ENCODE peak calls at places on chromosomes 16 and 17, in six cellular contexts. One of them, this sample, is unnamed.

GRCh38 chr17:13957636-13958035 is 111.7 kb upstream of the COX10 start:
- DNase-seq in ovary: no peak
- DNase-seq in sigmoid colon: no peak
- DNase-seq in breast epithelium: no peak
- DNase-seq in thyroid gland: no peak
- DNase-seq in tibial nerve: no peak
- DNase-seq in this sample: no peak

GRCh38 chr17:4438162-4438944 is 4.6 kb downstream of the SPNS3 start:
- DNase-seq in tibial nerve: no peak
- DNase-seq in thyroid gland: no peak
- DNase-seq in breast epithelium: no peak
- DNase-seq in sigmoid colon: no peak
- DNase-seq in ovary: no peak
- DNase-seq in this sample: no peak

GRCh38 chr17:78818932-78819331 is 21.7 kb downstream of the USP36 start:
- DNase-seq in sigmoid colon: no peak
- DNase-seq in thyroid gland: no peak
- DNase-seq in ovary: no peak
- DNase-seq in breast epithelium: no peak
- DNase-seq in tibial nerve: no peak
- DNase-seq in this sample: no peak

GRCh38 chr16:88920618-88921602 is 54.5 kb upstream of the PABPN1L start:
- DNase-seq in thyroid gland: peak; percentile 29
- DNase-seq in breast epithelium: no peak
- DNase-seq in ovary: no peak
- DNase-seq in sigmoid colon: peak; percentile 87
- DNase-seq in tibial nerve: peak; percentile 52
- DNase-seq in this sample: peak; percentile 59

GRCh38 chr17:43917348-43918025 is 10.2 kb upstream of the MPP2 start:
- DNase-seq in ovary: no peak
- DNase-seq in thyroid gland: peak; percentile 54
- DNase-seq in breast epithelium: no peak
- DNase-seq in sigmoid colon: no peak
- DNase-seq in tibial nerve: peak; percentile 36
- DNase-seq in this sample: no peak

GRCh38 chr17:46011711-46012505 is 12.9 kb downstream of the STH start:
- DNase-seq in breast epithelium: no peak
- DNase-seq in thyroid gland: no peak
- DNase-seq in sigmoid colon: no peak
- DNase-seq in tibial nerve: no peak
- DNase-seq in ovary: no peak
- DNase-seq in this sample: no peak

GRCh38 chr17:48095611-48096010 is 5.7 kb downstream of the CBX1 start:
- DNase-seq in tibial nerve: no peak
- DNase-seq in ovary: no peak
- DNase-seq in breast epithelium: no peak
- DNase-seq in thyroid gland: no peak
- DNase-seq in sigmoid colon: no peak
- DNase-seq in this sample: no peak

GRCh38 chr16:4868046-4868445 is 20.8 kb downstream of the UBN1 start:
- DNase-seq in ovary: no peak
- DNase-seq in tibial nerve: no peak
- DNase-seq in sigmoid colon: no peak
- DNase-seq in thyroid gland: no peak
- DNase-seq in breast epithelium: no peak
- DNase-seq in this sample: peak; percentile 32

GRCh38 chr17:41932821-41933389 is 2.5 kb downstream of the ODAD4 start:
- DNase-seq in ovary: no peak
- DNase-seq in sigmoid colon: no peak
- DNase-seq in breast epithelium: no peak
- DNase-seq in tibial nerve: no peak
- DNase-seq in thyroid gland: no peak
- DNase-seq in this sample: no peak

GRCh38 chr16:30951785-30952184 is 2.9 kb downstream of the ORAI3 start:
- DNase-seq in breast epithelium: peak; percentile 67
- DNase-seq in sigmoid colon: peak; percentile 95
- DNase-seq in thyroid gland: peak; percentile 71
- DNase-seq in ovary: peak; percentile 84
- DNase-seq in tibial nerve: peak; percentile 80
- DNase-seq in this sample: peak; percentile 93

GRCh38 chr17:75125984-75126383 is 5.6 kb downstream of the NT5C start:
- DNase-seq in tibial nerve: no peak
- DNase-seq in ovary: no peak
- DNase-seq in sigmoid colon: no peak
- DNase-seq in breast epithelium: no peak
- DNase-seq in thyroid gland: no peak
- DNase-seq in this sample: no peak

GRCh38 chr16:80404847-80405246 is 135.9 kb upstream of the DYNLRB2 start:
- DNase-seq in ovary: no peak
- DNase-seq in tibial nerve: no peak
- DNase-seq in sigmoid colon: no peak
- DNase-seq in breast epithelium: no peak
- DNase-seq in thyroid gland: no peak
- DNase-seq in this sample: no peak

GRCh38 chr17:69608808-69609494 is 194.5 kb downstream of the MAP2K6 start:
- DNase-seq in breast epithelium: peak; percentile 19
- DNase-seq in tibial nerve: no peak
- DNase-seq in thyroid gland: no peak
- DNase-seq in ovary: no peak
- DNase-seq in sigmoid colon: no peak
- DNase-seq in this sample: no peak

GRCh38 chr16:75198135-75198600 is 8.8 kb downstream of the CTRB2 start:
- DNase-seq in breast epithelium: no peak
- DNase-seq in sigmoid colon: no peak
- DNase-seq in thyroid gland: no peak
- DNase-seq in tibial nerve: no peak
- DNase-seq in ovary: no peak
- DNase-seq in this sample: peak; percentile 84

GRCh38 chr16:79003026-79003617 is 597.4 kb downstream of the MAF start:
- DNase-seq in thyroid gland: no peak
- DNase-seq in ovary: no peak
- DNase-seq in breast epithelium: no peak
- DNase-seq in sigmoid colon: no peak
- DNase-seq in tibial nerve: no peak
- DNase-seq in this sample: no peak

GRCh38 chr16:26394409-26394808 is 672.3 kb upstream of the C16orf82 start:
- DNase-seq in breast epithelium: no peak
- DNase-seq in thyroid gland: no peak
- DNase-seq in sigmoid colon: no peak
- DNase-seq in ovary: no peak
- DNase-seq in tibial nerve: no peak
- DNase-seq in this sample: no peak

GRCh38 chr17:44354582-44355309 is 8.9 kb downstream of the FAM171A2 start:
- DNase-seq in ovary: peak; percentile 58
- DNase-seq in thyroid gland: no peak
- DNase-seq in tibial nerve: no peak
- DNase-seq in sigmoid colon: no peak
- DNase-seq in breast epithelium: no peak
- DNase-seq in this sample: no peak

GRCh38 chr16:49528035-49528434 is 154.4 kb downstream of the C16orf78 start:
- DNase-seq in tibial nerve: peak; percentile 26
- DNase-seq in thyroid gland: no peak
- DNase-seq in ovary: no peak
- DNase-seq in sigmoid colon: no peak
- DNase-seq in breast epithelium: no peak
- DNase-seq in this sample: no peak

GRCh38 chr17:29347831-29348281 is 42.3 kb upstream of the TAOK1 start:
- DNase-seq in breast epithelium: peak; percentile 25
- DNase-seq in thyroid gland: no peak
- DNase-seq in ovary: no peak
- DNase-seq in tibial nerve: no peak
- DNase-seq in sigmoid colon: no peak
- DNase-seq in this sample: no peak

GRCh38 chr16:1332618-1333148 is 762 bp upstream of the BAIAP3 start:
- DNase-seq in ovary: no peak
- DNase-seq in breast epithelium: no peak
- DNase-seq in sigmoid colon: no peak
- DNase-seq in thyroid gland: no peak
- DNase-seq in tibial nerve: no peak
- DNase-seq in this sample: no peak

GRCh38 chr16:1334739-1335138 is 1.3 kb downstream of the BAIAP3 start:
- DNase-seq in ovary: no peak
- DNase-seq in tibial nerve: no peak
- DNase-seq in thyroid gland: no peak
- DNase-seq in sigmoid colon: no peak
- DNase-seq in breast epithelium: no peak
- DNase-seq in this sample: no peak

GRCh38 chr16:1333854-1334719 is 642 bp downstream of the BAIAP3 start:
- DNase-seq in ovary: no peak
- DNase-seq in sigmoid colon: no peak
- DNase-seq in breast epithelium: no peak
- DNase-seq in thyroid gland: no peak
- DNase-seq in tibial nerve: no peak
- DNase-seq in this sample: no peak

GRCh38 chr16:1331712-1332617 is 1.5 kb upstream of the BAIAP3 start:
- DNase-seq in sigmoid colon: peak; percentile 86
- DNase-seq in thyroid gland: peak; percentile 68
- DNase-seq in ovary: no peak
- DNase-seq in breast epithelium: peak; percentile 83
- DNase-seq in tibial nerve: peak; percentile 24
- DNase-seq in this sample: peak; percentile 94

DNA sequence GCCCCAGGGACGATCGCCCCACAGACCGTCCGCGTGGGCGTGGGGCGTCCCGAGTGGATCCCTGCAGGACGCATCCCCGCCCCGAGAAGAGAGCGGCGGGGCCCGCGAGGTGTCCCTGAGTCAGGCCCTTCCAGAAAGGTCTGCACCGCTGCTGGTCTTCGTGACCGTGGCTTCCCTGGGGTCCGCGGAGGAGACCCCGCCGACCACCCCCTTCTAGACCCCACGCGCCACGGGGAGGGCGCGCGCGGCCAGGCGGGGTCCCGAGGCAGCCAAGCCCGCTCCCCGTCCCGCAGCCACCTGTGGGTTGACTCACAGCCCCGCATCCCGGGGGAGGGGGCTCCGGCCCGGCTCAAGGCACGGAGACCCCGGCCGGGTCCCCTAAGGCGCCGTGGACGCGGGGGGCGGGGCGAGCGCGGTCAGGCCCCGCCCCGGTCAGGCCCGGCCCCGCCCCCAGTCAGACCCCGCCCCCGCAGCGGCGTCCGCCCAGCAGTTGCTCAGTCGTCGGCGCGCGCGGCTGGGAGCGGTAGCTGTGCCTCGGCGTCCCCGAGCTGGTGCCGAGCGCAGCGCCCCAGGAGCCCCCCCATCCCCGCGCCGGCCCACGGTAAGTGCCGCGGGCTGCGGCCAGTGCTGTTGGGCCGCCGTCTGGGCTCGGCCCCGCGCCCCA is at the start of gene BAIAP3:
- DNase-seq in thyroid gland: no peak
- DNase-seq in sigmoid colon: no peak
- DNase-seq in tibial nerve: no peak
- DNase-seq in ovary: no peak
- DNase-seq in breast epithelium: no peak
- DNase-seq in this sample: no peak
- TF ChIP-seq POLR2A in thyroid gland: no peak
- TF ChIP-seq POLR2A in sigmoid colon: no peak
- TF ChIP-seq POLR2A in tibial nerve: no peak
- TF ChIP-seq POLR2A in ovary: no peak
- TF ChIP-seq POLR2A in breast epithelium: no peak
- TF ChIP-seq POLR2A in this sample: no peak

GRCh38 chr16:1938316-1938715 is 4.7 kb downstream of the MSRB1 start:
- DNase-seq in sigmoid colon: no peak
- DNase-seq in tibial nerve: no peak
- DNase-seq in ovary: no peak
- DNase-seq in breast epithelium: no peak
- DNase-seq in thyroid gland: no peak
- DNase-seq in this sample: no peak
- TF ChIP-seq POLR2A in sigmoid colon: no peak
- TF ChIP-seq POLR2A in tibial nerve: no peak
- TF ChIP-seq POLR2A in ovary: no peak
- TF ChIP-seq POLR2A in breast epithelium: no peak
- TF ChIP-seq POLR2A in thyroid gland: no peak
- TF ChIP-seq POLR2A in this sample: no peak

DNA sequence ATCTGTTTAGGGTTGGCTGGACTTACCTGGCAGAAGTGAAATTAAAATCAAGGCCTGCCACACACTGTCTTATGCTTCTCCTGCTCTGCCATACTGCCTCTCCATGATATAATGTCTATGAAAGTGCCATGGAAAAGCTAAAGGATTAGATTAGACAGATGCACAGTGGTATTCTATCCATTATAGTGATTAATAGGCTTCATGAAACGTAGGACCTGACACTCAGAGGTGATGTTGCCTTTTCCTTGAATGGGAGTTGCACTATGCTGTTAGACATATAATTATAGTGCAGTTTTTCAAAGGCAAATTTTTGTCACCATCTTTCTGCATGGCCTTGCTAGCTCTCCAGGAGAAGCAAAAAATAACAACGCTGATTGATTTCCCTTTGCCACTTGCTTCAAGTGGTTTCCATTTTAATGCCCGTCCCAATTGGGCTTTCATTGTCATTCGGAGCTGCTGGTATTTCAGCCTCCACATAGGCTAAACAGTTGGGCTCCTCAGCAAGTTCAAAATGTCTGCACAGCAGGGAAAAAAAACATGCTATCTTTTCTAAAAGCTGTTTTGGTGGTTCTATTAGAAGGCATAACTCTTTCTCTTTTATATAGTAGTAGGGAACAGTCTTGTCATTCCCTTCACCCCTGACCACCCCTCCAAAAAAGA is 502.8 kb upstream of the GOT2 start:
- DNase-seq in sigmoid colon: no peak
- DNase-seq in thyroid gland: no peak
- DNase-seq in tibial nerve: no peak
- DNase-seq in breast epithelium: no peak
- DNase-seq in ovary: no peak
- DNase-seq in this sample: no peak
- TF ChIP-seq POLR2A in sigmoid colon: no peak
- TF ChIP-seq POLR2A in thyroid gland: no peak
- TF ChIP-seq POLR2A in tibial nerve: no peak
- TF ChIP-seq POLR2A in breast epithelium: no peak
- TF ChIP-seq POLR2A in ovary: no peak
- TF ChIP-seq POLR2A in this sample: no peak

GRCh38 chr16:67166035-67166882 is 1.7 kb downstream of the HSF4 start:
- DNase-seq in sigmoid colon: no peak
- DNase-seq in tibial nerve: no peak
- DNase-seq in breast epithelium: no peak
- DNase-seq in thyroid gland: no peak
- DNase-seq in ovary: no peak
- DNase-seq in this sample: peak; percentile 80

GRCh38 chr16:67165121-67166034 is 833 bp downstream of the HSF4 start:
- DNase-seq in thyroid gland: peak; percentile 30
- DNase-seq in breast epithelium: no peak
- DNase-seq in sigmoid colon: no peak
- DNase-seq in tibial nerve: no peak
- DNase-seq in ovary: no peak
- DNase-seq in this sample: no peak

GRCh38 chr16:67163903-67164558 is 514 bp upstream of the HSF4 start:
- DNase-seq in tibial nerve: no peak
- DNase-seq in ovary: peak; percentile 60
- DNase-seq in breast epithelium: no peak
- DNase-seq in sigmoid colon: peak; percentile 79
- DNase-seq in thyroid gland: peak; percentile 50
- DNase-seq in this sample: no peak

GRCh38 chr16:67163164-67163902 is 1.2 kb upstream of the HSF4 start:
- DNase-seq in ovary: peak; percentile 73
- DNase-seq in tibial nerve: peak; percentile 16
- DNase-seq in sigmoid colon: peak; percentile 89
- DNase-seq in thyroid gland: peak; percentile 84
- DNase-seq in breast epithelium: no peak
- DNase-seq in this sample: peak; percentile 90

GRCh38 chr16:67164599-67165061 is at the start of gene HSF4:
- DNase-seq in thyroid gland: peak; percentile 74
- DNase-seq in ovary: peak; percentile 69
- DNase-seq in breast epithelium: no peak
- DNase-seq in tibial nerve: peak; percentile 31
- DNase-seq in sigmoid colon: peak; percentile 85
- DNase-seq in this sample: peak; percentile 91
- TF ChIP-seq POLR2A in thyroid gland: peak; percentile 47
- TF ChIP-seq POLR2A in ovary: no peak
- TF ChIP-seq POLR2A in breast epithelium: no peak
- TF ChIP-seq POLR2A in tibial nerve: peak; percentile 57
- TF ChIP-seq POLR2A in sigmoid colon: peak; percentile 17
- TF ChIP-seq POLR2A in this sample: no peak

This sample was measured in lower leg skin.